ENCODE peak calls at places on chromosomes 4 and X, in four cellular contexts. One of them, this sample, is unnamed.

GRCh38 chr4:177272007-177272406 is 37.7 kb upstream of the NEIL3 start:
- DNase-seq in NB4: no peak
- DNase-seq in choroid plexus epithelial cell: no peak
- DNase-seq in RCC 7860: no peak
- DNase-seq in this sample: no peak

GRCh38 chr4:34178476-34178875 is 2065.8 kb downstream of the ARAP2 start:
- DNase-seq in NB4: no peak
- DNase-seq in choroid plexus epithelial cell: no peak
- DNase-seq in RCC 7860: no peak
- DNase-seq in this sample: no peak

GRCh38 chrX:133302775-133303445 is 84.8 kb upstream of the TFDP3 start:
- DNase-seq in NB4: no peak
- DNase-seq in RCC 7860: no peak
- DNase-seq in choroid plexus epithelial cell: peak
- DNase-seq in this sample: no peak

GRCh38 chr4:31917334-31917733 is 1197.2 kb downstream of the PCDH7 start:
- DNase-seq in choroid plexus epithelial cell: no peak
- DNase-seq in NB4: no peak
- DNase-seq in RCC 7860: no peak
- DNase-seq in this sample: no peak

GRCh38 chr4:161828061-161828460 is 335.7 kb downstream of the FSTL5 start:
- DNase-seq in NB4: no peak
- DNase-seq in choroid plexus epithelial cell: peak
- DNase-seq in RCC 7860: no peak
- DNase-seq in this sample: no peak

GRCh38 chrX:101462892-101463291 is 22.4 kb upstream of the ARMCX4 start:
- DNase-seq in choroid plexus epithelial cell: peak
- DNase-seq in RCC 7860: no peak
- DNase-seq in NB4: peak
- DNase-seq in this sample: peak

GRCh38 chrX:110286126-110286525 is 31.8 kb downstream of the AMMECR1 start:
- DNase-seq in NB4: peak
- DNase-seq in choroid plexus epithelial cell: peak
- DNase-seq in RCC 7860: peak
- DNase-seq in this sample: no peak

GRCh38 chrX:10679387-10679786 is 59.0 kb upstream of the MID1 start:
- DNase-seq in choroid plexus epithelial cell: no peak
- DNase-seq in RCC 7860: no peak
- DNase-seq in NB4: no peak
- DNase-seq in this sample: no peak

GRCh38 chrX:36241397-36241796 is 321.9 kb downstream of the CFAP47 start:
- DNase-seq in NB4: no peak
- DNase-seq in choroid plexus epithelial cell: no peak
- DNase-seq in RCC 7860: no peak
- DNase-seq in this sample: no peak

GRCh38 chr4:153643406-153644016 is 40.6 kb upstream of the TLR2 start:
- DNase-seq in RCC 7860: peak
- DNase-seq in choroid plexus epithelial cell: peak
- DNase-seq in NB4: peak
- DNase-seq in this sample: peak

GRCh38 chrX:40142417-40142816 is 44.7 kb upstream of the BCOR start:
- DNase-seq in choroid plexus epithelial cell: no peak
- DNase-seq in NB4: no peak
- DNase-seq in RCC 7860: peak
- DNase-seq in this sample: no peak

GRCh38 chr4:3204021-3204431 is 44.9 kb upstream of the MSANTD1 start:
- DNase-seq in choroid plexus epithelial cell: peak
- DNase-seq in RCC 7860: no peak
- DNase-seq in NB4: no peak
- DNase-seq in this sample: no peak

GRCh38 chr4:190014771-190015537 is 12.1 kb downstream of the FRG2 start:
- DNase-seq in choroid plexus epithelial cell: peak
- DNase-seq in RCC 7860: peak
- DNase-seq in NB4: no peak
- DNase-seq in this sample: no peak

GRCh38 chrX:48948589-48948988 is 8.8 kb downstream of the OTUD5 start:
- DNase-seq in NB4: no peak
- DNase-seq in choroid plexus epithelial cell: no peak
- DNase-seq in RCC 7860: no peak
- DNase-seq in this sample: no peak

GRCh38 chr4:150255610-150256580 is 177.7 kb downstream of the DCLK2 start:
- DNase-seq in RCC 7860: no peak
- DNase-seq in NB4: no peak
- DNase-seq in choroid plexus epithelial cell: no peak
- DNase-seq in this sample: no peak

GRCh38 chrX:42027367-42028025 is 104.1 kb upstream of the CASK start:
- DNase-seq in NB4: no peak
- DNase-seq in RCC 7860: no peak
- DNase-seq in choroid plexus epithelial cell: no peak
- DNase-seq in this sample: no peak

GRCh38 chr4:88610771-88611170 is 18.5 kb downstream of the HERC3 start:
- DNase-seq in RCC 7860: peak
- DNase-seq in choroid plexus epithelial cell: no peak
- DNase-seq in NB4: no peak
- DNase-seq in this sample: no peak

GRCh38 chrX:23919148-23919547 is 11.3 kb downstream of the CXorf58 start:
- DNase-seq in RCC 7860: no peak
- DNase-seq in NB4: no peak
- DNase-seq in choroid plexus epithelial cell: no peak
- DNase-seq in this sample: no peak

GRCh38 chrX:13179100-13179499 is 134.7 kb upstream of the FAM9C start:
- DNase-seq in choroid plexus epithelial cell: no peak
- DNase-seq in NB4: no peak
- DNase-seq in RCC 7860: no peak
- DNase-seq in this sample: no peak